ENCODE peak calls at places on chromosomes 6 and 20, in six cellular contexts. F is NCI-H1105, M is BJ, E is NAMALWA, W is mesothelial cell of epicardium, Z is astrocyte of the spinal cord. O is an unnamed sample.

GRCh38 chr20:56574531-56575142 is 41.6 kb downstream of the FAM209B start:
- DNase-seq in Z (no peak), F (no peak), M (no peak), W (no peak), E (no peak), O (no peak)

GRCh38 chr20:15060265-15061060 is 723.1 kb upstream of the FLRT3 start:
- DNase-seq in W (no peak), Z (no peak), M (no peak), F (no peak), E (no peak), O (no peak)

GRCh38 chr20:49290608-49291191 is 12.8 kb upstream of the ZNFX1 start:
- DNase-seq in M (no peak), W (no peak), F (no peak), Z (no peak), E (peak), O (no peak)

GRCh38 chr20:15310361-15310760 is 972.9 kb upstream of the FLRT3 start:
- DNase-seq in M (no peak), Z (no peak), E (no peak), W (no peak), F (no peak), O (no peak)

GRCh38 chr20:40668449-40669228 is 20.4 kb downstream of the MAFB start:
- DNase-seq in Z (peak), E (no peak), F (no peak), M (no peak), W (no peak), O (no peak)

GRCh38 chr6:138323821-138324220 is 53.9 kb upstream of the SMIM28 start:
- DNase-seq in F (no peak), E (no peak), Z (no peak), M (no peak), W (no peak), O (no peak)

GRCh38 chr6:16437984-16438383 is 199.6 kb downstream of the GMPR start:
- DNase-seq in M (no peak), E (no peak), W (no peak), Z (no peak), F (no peak), O (no peak)

GRCh38 chr6:14791525-14791924 is 454.3 kb upstream of the JARID2 start:
- DNase-seq in Z (no peak), E (no peak), W (no peak), M (peak), F (no peak), O (no peak)

GRCh38 chr6:32851025-32851424 is 2.5 kb downstream of the TAP1 start:
- DNase-seq in F (no peak), M (no peak), Z (no peak), W (no peak), E (no peak), O (no peak)

GRCh38 chr6:14348389-14348788 is 230.8 kb downstream of the CD83 start:
- DNase-seq in F (no peak), W (no peak), E (no peak), M (no peak), Z (no peak), O (no peak)

GRCh38 chr6:11772109-11772830 is 6.3 kb downstream of the ADTRP start:
- DNase-seq in E (no peak), M (peak), W (no peak), Z (peak), F (no peak), O (peak)

O was measured in myocyte.